ENCODE peak calls at places on chromosomes 6 and 20, in nine cellular contexts. One of them, this sample, is unnamed. For H3K4me1 and H3K36me3, the result is how much of the 10 kb centered on the place peaks cover.

GRCh38 chr20:46158476-46158987 is 40.4 kb downstream of the CD40 start:
- DNase-seq in SJSA1: no peak
- DNase-seq in endothelial cell of umbilical vein: no peak
- DNase-seq in ovary: no peak
- DNase-seq in Panc1: no peak
- DNase-seq in MM.1S: no peak
- DNase-seq in BE2C: no peak
- DNase-seq in GM23338: no peak
- DNase-seq in transverse colon: no peak
- DNase-seq in this sample: no peak

GRCh38 chr6:25889877-25890853 is 16.1 kb upstream of the SLC17A3 start:
- DNase-seq in SJSA1: peak
- DNase-seq in endothelial cell of umbilical vein: peak
- DNase-seq in ovary: peak
- DNase-seq in Panc1: peak
- DNase-seq in MM.1S: peak
- DNase-seq in BE2C: peak
- DNase-seq in GM23338: peak
- DNase-seq in transverse colon: peak
- DNase-seq in this sample: no peak

GRCh38 chr20:33684533-33685327 is 1.5 kb downstream of the E2F1 start:
- DNase-seq in SJSA1: peak
- DNase-seq in endothelial cell of umbilical vein: peak
- DNase-seq in ovary: peak
- DNase-seq in Panc1: no peak
- DNase-seq in MM.1S: no peak
- DNase-seq in BE2C: peak
- DNase-seq in GM23338: peak
- DNase-seq in transverse colon: no peak
- DNase-seq in this sample: no peak

GRCh38 chr20:46394872-46395470 is 11.4 kb downstream of the ELMO2 start:
- DNase-seq in SJSA1: no peak
- DNase-seq in endothelial cell of umbilical vein: no peak
- DNase-seq in ovary: no peak
- DNase-seq in Panc1: no peak
- DNase-seq in MM.1S: no peak
- DNase-seq in BE2C: no peak
- DNase-seq in GM23338: no peak
- DNase-seq in transverse colon: no peak
- DNase-seq in this sample: no peak

GRCh38 chr6:2744206-2744771 is 6.4 kb downstream of the MYLK4 start:
- DNase-seq in SJSA1: no peak
- DNase-seq in endothelial cell of umbilical vein: no peak
- DNase-seq in ovary: no peak
- DNase-seq in Panc1: no peak
- DNase-seq in MM.1S: no peak
- DNase-seq in BE2C: no peak
- DNase-seq in GM23338: no peak
- DNase-seq in transverse colon: no peak
- DNase-seq in this sample: no peak

GRCh38 chr6:11909696-11910132 is 102.4 kb upstream of the HIVEP1 start:
- DNase-seq in SJSA1: peak
- DNase-seq in endothelial cell of umbilical vein: no peak
- DNase-seq in ovary: no peak
- DNase-seq in Panc1: no peak
- DNase-seq in MM.1S: no peak
- DNase-seq in BE2C: no peak
- DNase-seq in GM23338: no peak
- DNase-seq in transverse colon: no peak
- DNase-seq in this sample: no peak

GRCh38 chr6:9502991-9503761 is 911.7 kb downstream of the TFAP2A start:
- DNase-seq in SJSA1: peak
- DNase-seq in endothelial cell of umbilical vein: peak
- DNase-seq in ovary: no peak
- DNase-seq in Panc1: peak
- DNase-seq in MM.1S: no peak
- DNase-seq in BE2C: no peak
- DNase-seq in GM23338: peak
- DNase-seq in transverse colon: no peak
- DNase-seq in this sample: no peak

GRCh38 chr6:29924287-29924686 is 18.0 kb upstream of the HLA-A start:
- DNase-seq in SJSA1: no peak
- DNase-seq in endothelial cell of umbilical vein: no peak
- DNase-seq in ovary: no peak
- DNase-seq in Panc1: no peak
- DNase-seq in MM.1S: no peak
- DNase-seq in BE2C: no peak
- DNase-seq in GM23338: no peak
- DNase-seq in transverse colon: no peak
- DNase-seq in this sample: no peak

GRCh38 chr6:6517059-6517458 is 71.5 kb upstream of the LY86 start:
- DNase-seq in SJSA1: no peak
- DNase-seq in endothelial cell of umbilical vein: no peak
- DNase-seq in ovary: no peak
- DNase-seq in Panc1: no peak
- DNase-seq in MM.1S: no peak
- DNase-seq in BE2C: no peak
- DNase-seq in GM23338: no peak
- DNase-seq in transverse colon: no peak
- DNase-seq in this sample: no peak

GRCh38 chr6:106692823-106693216 is 63.4 kb downstream of the QRSL1 start:
- DNase-seq in SJSA1: no peak
- DNase-seq in endothelial cell of umbilical vein: no peak
- DNase-seq in ovary: no peak
- DNase-seq in Panc1: no peak
- DNase-seq in MM.1S: no peak
- DNase-seq in BE2C: no peak
- DNase-seq in GM23338: no peak
- DNase-seq in transverse colon: peak
- DNase-seq in this sample: no peak

GRCh38 chr6:54598787-54599309 is 247.7 kb upstream of the FAM83B start:
- DNase-seq in SJSA1: no peak
- DNase-seq in endothelial cell of umbilical vein: no peak
- DNase-seq in ovary: no peak
- DNase-seq in Panc1: no peak
- DNase-seq in MM.1S: no peak
- DNase-seq in BE2C: no peak
- DNase-seq in GM23338: no peak
- DNase-seq in transverse colon: no peak
- DNase-seq in this sample: no peak

GRCh38 chr6:37690964-37691735 is 6.5 kb downstream of the MDGA1 start:
- DNase-seq in SJSA1: peak
- DNase-seq in endothelial cell of umbilical vein: no peak
- DNase-seq in ovary: no peak
- DNase-seq in Panc1: no peak
- DNase-seq in MM.1S: no peak
- DNase-seq in BE2C: no peak
- DNase-seq in GM23338: no peak
- DNase-seq in transverse colon: no peak
- DNase-seq in this sample: no peak

GRCh38 chr6:74357329-74357728 is 661.3 kb downstream of the CD109 start:
- DNase-seq in SJSA1: peak
- DNase-seq in endothelial cell of umbilical vein: no peak
- DNase-seq in ovary: no peak
- DNase-seq in Panc1: no peak
- DNase-seq in MM.1S: no peak
- DNase-seq in BE2C: no peak
- DNase-seq in GM23338: no peak
- DNase-seq in transverse colon: no peak
- DNase-seq in this sample: no peak

GRCh38 chr6:136754820-136755219 is 37.5 kb downstream of the MAP3K5 start:
- DNase-seq in SJSA1: no peak
- DNase-seq in endothelial cell of umbilical vein: no peak
- DNase-seq in ovary: no peak
- DNase-seq in Panc1: no peak
- DNase-seq in MM.1S: no peak
- DNase-seq in BE2C: no peak
- DNase-seq in GM23338: no peak
- DNase-seq in transverse colon: no peak
- DNase-seq in this sample: no peak

GRCh38 chr6:158322400-158322723 is 10.1 kb downstream of the TULP4 start:
- DNase-seq in SJSA1: no peak
- DNase-seq in endothelial cell of umbilical vein: no peak
- DNase-seq in ovary: no peak
- DNase-seq in Panc1: no peak
- DNase-seq in MM.1S: no peak
- DNase-seq in BE2C: no peak
- DNase-seq in GM23338: no peak
- DNase-seq in transverse colon: no peak
- DNase-seq in this sample: no peak

GRCh38 chr6:158323561-158323958 is 11.3 kb downstream of the TULP4 start:
- DNase-seq in SJSA1: no peak
- DNase-seq in endothelial cell of umbilical vein: no peak
- DNase-seq in ovary: no peak
- DNase-seq in Panc1: no peak
- DNase-seq in MM.1S: no peak
- DNase-seq in BE2C: no peak
- DNase-seq in GM23338: no peak
- DNase-seq in transverse colon: no peak
- DNase-seq in this sample: no peak

GRCh38 chr6:158322724-158323560 is 10.7 kb downstream of the TULP4 start:
- DNase-seq in SJSA1: no peak
- DNase-seq in endothelial cell of umbilical vein: peak
- DNase-seq in ovary: no peak
- DNase-seq in Panc1: no peak
- DNase-seq in MM.1S: no peak
- DNase-seq in BE2C: no peak
- DNase-seq in GM23338: no peak
- DNase-seq in transverse colon: no peak
- DNase-seq in this sample: no peak

GRCh38 chr6:158321960-158322359 is 9.7 kb downstream of the TULP4 start:
- DNase-seq in SJSA1: peak
- DNase-seq in endothelial cell of umbilical vein: peak
- DNase-seq in ovary: no peak
- DNase-seq in Panc1: no peak
- DNase-seq in MM.1S: no peak
- DNase-seq in BE2C: no peak
- DNase-seq in GM23338: no peak
- DNase-seq in transverse colon: no peak
- DNase-seq in this sample: no peak

GRCh38 chr6:158324136-158324535 is 11.9 kb downstream of the TULP4 start:
- DNase-seq in SJSA1: no peak
- DNase-seq in endothelial cell of umbilical vein: no peak
- DNase-seq in ovary: no peak
- DNase-seq in Panc1: no peak
- DNase-seq in MM.1S: no peak
- DNase-seq in BE2C: no peak
- DNase-seq in GM23338: no peak
- DNase-seq in transverse colon: no peak
- DNase-seq in this sample: no peak
- H3K4me1 ChIP-seq in SJSA1: under half
- H3K4me1 ChIP-seq in endothelial cell of umbilical vein: under half
- H3K4me1 ChIP-seq in ovary: under half
- H3K4me1 ChIP-seq in Panc1: under half
- H3K4me1 ChIP-seq in MM.1S: under half
- H3K4me1 ChIP-seq in BE2C: under half
- H3K4me1 ChIP-seq in GM23338: under half
- H3K4me1 ChIP-seq in transverse colon: half or more
- H3K4me1 ChIP-seq in this sample: under half

GRCh38 chr6:34697904-34698557 is 1.5 kb upstream of the ILRUN start:
- DNase-seq in SJSA1: no peak
- DNase-seq in endothelial cell of umbilical vein: no peak
- DNase-seq in ovary: no peak
- DNase-seq in Panc1: no peak
- DNase-seq in MM.1S: no peak
- DNase-seq in BE2C: no peak
- DNase-seq in GM23338: no peak
- DNase-seq in transverse colon: no peak
- DNase-seq in this sample: no peak
- H3K4me3 ChIP-seq in SJSA1: no peak
- H3K4me3 ChIP-seq in endothelial cell of umbilical vein: no peak
- H3K4me3 ChIP-seq in ovary: no peak
- H3K4me3 ChIP-seq in Panc1: no peak
- H3K4me3 ChIP-seq in MM.1S: peak
- H3K4me3 ChIP-seq in BE2C: no peak
- H3K4me3 ChIP-seq in GM23338: no peak
- H3K4me3 ChIP-seq in transverse colon: no peak
- H3K4me3 ChIP-seq in this sample: no peak

GRCh38 chr20:48716541-48716940 is 111.3 kb downstream of the PREX1 start:
- DNase-seq in SJSA1: no peak
- DNase-seq in endothelial cell of umbilical vein: no peak
- DNase-seq in ovary: no peak
- DNase-seq in Panc1: no peak
- DNase-seq in MM.1S: no peak
- DNase-seq in BE2C: no peak
- DNase-seq in GM23338: no peak
- DNase-seq in transverse colon: no peak
- DNase-seq in this sample: no peak

GRCh38 chr20:48717095-48717958 is 110.5 kb downstream of the PREX1 start:
- DNase-seq in SJSA1: no peak
- DNase-seq in endothelial cell of umbilical vein: no peak
- DNase-seq in ovary: no peak
- DNase-seq in Panc1: no peak
- DNase-seq in MM.1S: no peak
- DNase-seq in BE2C: no peak
- DNase-seq in GM23338: no peak
- DNase-seq in transverse colon: no peak
- DNase-seq in this sample: no peak

GRCh38 chr20:48714764-48715163 is 113.0 kb downstream of the PREX1 start:
- DNase-seq in SJSA1: no peak
- DNase-seq in endothelial cell of umbilical vein: no peak
- DNase-seq in ovary: no peak
- DNase-seq in Panc1: no peak
- DNase-seq in MM.1S: no peak
- DNase-seq in BE2C: no peak
- DNase-seq in GM23338: no peak
- DNase-seq in transverse colon: no peak
- DNase-seq in this sample: no peak

GRCh38 chr20:48717959-48718223 is 109.9 kb downstream of the PREX1 start:
- DNase-seq in SJSA1: no peak
- DNase-seq in endothelial cell of umbilical vein: no peak
- DNase-seq in ovary: no peak
- DNase-seq in Panc1: no peak
- DNase-seq in MM.1S: no peak
- DNase-seq in BE2C: no peak
- DNase-seq in GM23338: no peak
- DNase-seq in transverse colon: no peak
- DNase-seq in this sample: no peak

DNA sequence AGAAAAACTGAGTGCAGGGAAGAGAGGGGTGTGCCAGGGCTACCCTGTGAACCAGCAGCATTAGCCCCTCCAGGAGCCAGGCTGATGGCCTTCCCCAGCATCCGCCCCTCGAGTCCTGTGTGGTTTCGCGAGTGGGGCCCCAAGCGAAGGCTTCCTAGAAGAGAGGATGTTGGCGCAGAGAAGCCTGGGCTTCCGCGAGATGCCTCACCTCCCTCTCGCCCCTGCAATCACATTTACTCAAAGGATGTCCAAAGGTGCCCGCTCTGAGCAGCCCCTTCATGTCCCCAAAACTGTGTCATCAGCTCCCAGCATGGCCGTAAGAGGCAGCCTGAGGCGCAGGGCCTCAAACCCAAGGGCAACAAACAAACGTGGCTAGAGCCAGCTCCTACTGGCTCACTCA is 111.7 kb downstream of the PREX1 start:
- DNase-seq in SJSA1: no peak
- DNase-seq in endothelial cell of umbilical vein: no peak
- DNase-seq in ovary: no peak
- DNase-seq in Panc1: no peak
- DNase-seq in MM.1S: no peak
- DNase-seq in BE2C: no peak
- DNase-seq in GM23338: no peak
- DNase-seq in transverse colon: peak
- DNase-seq in this sample: no peak
- H3K36me3 ChIP-seq in SJSA1: under half
- H3K36me3 ChIP-seq in endothelial cell of umbilical vein: under half
- H3K36me3 ChIP-seq in ovary: under half
- H3K36me3 ChIP-seq in Panc1: under half
- H3K36me3 ChIP-seq in MM.1S: under half
- H3K36me3 ChIP-seq in BE2C: under half
- H3K36me3 ChIP-seq in GM23338: under half
- H3K36me3 ChIP-seq in transverse colon: under half
- H3K36me3 ChIP-seq in this sample: under half

GRCh38 chr6:15331143-15331542 is 85.3 kb downstream of the JARID2 start:
- DNase-seq in SJSA1: peak
- DNase-seq in endothelial cell of umbilical vein: no peak
- DNase-seq in ovary: no peak
- DNase-seq in Panc1: no peak
- DNase-seq in MM.1S: no peak
- DNase-seq in BE2C: no peak
- DNase-seq in GM23338: no peak
- DNase-seq in transverse colon: no peak
- DNase-seq in this sample: no peak
- H3K4me1 ChIP-seq in SJSA1: half or more
- H3K4me1 ChIP-seq in endothelial cell of umbilical vein: under half
- H3K4me1 ChIP-seq in ovary: under half
- H3K4me1 ChIP-seq in Panc1: under half
- H3K4me1 ChIP-seq in MM.1S: under half
- H3K4me1 ChIP-seq in BE2C: half or more
- H3K4me1 ChIP-seq in GM23338: half or more
- H3K4me1 ChIP-seq in transverse colon: half or more
- H3K4me1 ChIP-seq in this sample: under half